ENCODE peak calls at places on chromosome 1, in five cellular contexts. Z is psoas muscle, V is A549, K is pancreas, C is adrenal gland. B is an unnamed sample. For H3K4me1, the result is how much of the 10 kb centered on the place peaks cover.

GRCh38 chr1:66388918-66389317 is 145.0 kb upstream of the SGIP1 start:
- DNase-seq in Z (no peak), V (no peak), K (no peak), C (no peak), B (no peak)

GRCh38 chr1:200980452-200980772 is 43.1 kb downstream of the KIF21B start:
- DNase-seq in Z (no peak), V (no peak), K (no peak), C (no peak), B (no peak)

GRCh38 chr1:24379733-24380315 is 33.8 kb downstream of the STPG1 start:
- DNase-seq in Z (no peak), V (no peak), K (no peak), C (no peak), B (no peak)

GRCh38 chr1:166855558-166855957 is 16.3 kb downstream of the POGK start:
- DNase-seq in Z (no peak), V (no peak), K (no peak), C (no peak), B (no peak)

GRCh38 chr1:165898837-165899236 is 71.4 kb downstream of the UCK2 start:
- DNase-seq in Z (no peak), V (no peak), K (no peak), C (no peak), B (peak)

GRCh38 chr1:89525169-89525855 is 683 bp downstream of the LRRC8B start:
- DNase-seq in Z (peak), V (peak), K (peak), C (no peak), B (peak)

GRCh38 chr1:116389013-116389412 is 16.0 kb downstream of the ATP1A1 start:
- DNase-seq in Z (no peak), V (no peak), K (no peak), C (no peak), B (no peak)

GRCh38 chr1:110336300-110337039 is 2.7 kb upstream of the RBM15 start:
- DNase-seq in Z (no peak), V (no peak), K (no peak), C (peak), B (no peak)

GRCh38 chr1:169949139-169949538 is 55.4 kb upstream of the SCYL3 start:
- DNase-seq in Z (no peak), V (no peak), K (no peak), C (no peak), B (no peak)

GRCh38 chr1:89889336-89889640 is 68.5 kb downstream of the LRRC8D start:
- DNase-seq in Z (no peak), V (no peak), K (no peak), C (no peak), B (no peak)

GRCh38 chr1:214853340-214853739 is 229.2 kb upstream of the KCNK2 start:
- DNase-seq in Z (no peak), V (no peak), K (no peak), C (no peak), B (no peak)

GRCh38 chr1:3194760-3195479 is 125.9 kb downstream of the PRDM16 start:
- DNase-seq in Z (no peak), V (no peak), K (no peak), C (no peak), B (no peak)

GRCh38 chr1:33261344-33261743 is 5.1 kb downstream of the ZNF362 start:
- DNase-seq in Z (no peak), V (no peak), K (no peak), C (peak), B (no peak)

GRCh38 chr1:235919127-235919796 is 52.6 kb upstream of the LYST start:
- DNase-seq in Z (no peak), V (no peak), K (no peak), C (no peak), B (no peak)

GRCh38 chr1:13582713-13583443 is 754 bp upstream of the PDPN start:
- DNase-seq in Z (no peak), V (no peak), K (no peak), C (no peak), B (no peak)

GRCh38 chr1:7578206-7578605 is 192.9 kb upstream of the VAMP3 start:
- DNase-seq in Z (peak), V (no peak), K (peak), C (no peak), B (no peak)

GRCh38 chr1:109850827-109851226 is 59.8 kb upstream of the CSF1 start:
- DNase-seq in Z (no peak), V (no peak), K (no peak), C (no peak), B (no peak)

GRCh38 chr1:57061369-57061768 is 95.6 kb upstream of the C8B start:
- DNase-seq in Z (no peak), V (no peak), K (no peak), C (no peak), B (no peak)

GRCh38 chr1:246947255-246947654 is 15.5 kb upstream of the AHCTF1 start:
- DNase-seq in Z (peak), V (no peak), K (no peak), C (peak), B (peak)

GRCh38 chr1:184929711-184930202 is 44.6 kb downstream of the NIBAN1 start:
- DNase-seq in Z (no peak), V (no peak), K (no peak), C (no peak), B (no peak)

GRCh38 chr1:56406821-56407220 is 172.5 kb downstream of the PLPP3 start:
- DNase-seq in Z (no peak), V (no peak), K (no peak), C (no peak), B (no peak)

GRCh38 chr1:89271616-89272015 is 1.0 kb downstream of the GBP5 start:
- DNase-seq in Z (no peak), V (no peak), K (no peak), C (no peak), B (no peak)

GRCh38 chr1:201141418-201141817 is 12.9 kb downstream of the TMEM9 start:
- DNase-seq in Z (no peak), V (no peak), K (no peak), C (no peak), B (no peak)

GRCh38 chr1:228011721-228012311 is 5.0 kb downstream of the WNT3A start:
- DNase-seq in Z (no peak), V (no peak), K (no peak), C (peak), B (peak)

DNA sequence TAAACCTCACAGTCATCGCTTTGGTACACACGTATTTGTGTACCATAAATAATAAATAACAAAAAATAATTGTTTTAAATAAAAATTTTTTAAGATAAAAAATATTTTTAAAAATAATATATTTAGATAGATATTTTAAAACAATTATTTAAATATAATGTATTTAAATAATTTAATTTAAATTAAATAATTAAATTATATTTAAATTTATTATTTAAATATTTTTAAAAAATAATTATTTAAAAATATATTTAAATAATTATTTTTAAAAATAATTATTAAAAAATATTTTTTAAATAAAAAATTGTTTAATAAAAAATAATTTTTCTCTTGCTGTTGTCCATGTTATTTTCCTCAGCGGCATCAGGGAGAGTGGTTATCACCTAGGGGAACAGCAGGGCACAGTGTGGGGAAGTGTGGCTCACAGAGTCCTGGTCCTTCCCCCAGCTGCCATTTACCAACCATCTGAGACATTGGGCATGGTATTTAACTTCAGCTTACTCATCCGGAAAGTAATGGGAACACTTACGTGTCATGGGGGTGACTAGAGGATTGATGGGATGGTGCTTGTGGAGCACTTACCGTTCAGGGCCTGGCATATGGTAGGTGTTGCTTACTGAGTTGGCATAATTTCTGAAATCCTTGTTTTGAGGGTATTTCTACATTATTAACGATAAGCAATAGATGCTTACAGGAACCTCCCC is 92.9 kb upstream of the TSPAN2 start:
- DNase-seq in Z (no peak), V (no peak), K (no peak), C (no peak), B (no peak)
- H3K4me1 ChIP-seq in Z (under half), V (under half), K (under half), C (under half), B (under half)

GRCh38 chr1:224906340-224906739 is 23.1 kb upstream of the DNAH14 start:
- DNase-seq in Z (no peak), V (no peak), K (no peak), C (no peak), B (no peak)
- H3K4me1 ChIP-seq in Z (under half), V (under half), K (under half), C (under half), B (under half)

GRCh38 chr1:26697978-26698849 is 2.4 kb downstream of the ARID1A start:
- DNase-seq in Z (peak), V (peak), K (peak), C (peak), B (no peak)
- H3K4me1 ChIP-seq in Z (half or more), V (half or more), K (under half), C (half or more), B (under half)

GRCh38 chr1:156747737-156748669 is 3.5 kb downstream of the HDGF start:
- DNase-seq in Z (no peak), V (no peak), K (no peak), C (peak), B (no peak)

GRCh38 chr1:156748670-156749428 is 2.6 kb downstream of the HDGF start:
- DNase-seq in Z (peak), V (no peak), K (peak), C (peak), B (peak)

GRCh38 chr1:156750932-156751723 is at the start of gene HDGF:
- DNase-seq in Z (peak), V (no peak), K (peak), C (peak), B (peak)

GRCh38 chr1:156750191-156750931 is 1.1 kb downstream of the HDGF start:
- DNase-seq in Z (no peak), V (no peak), K (peak), C (peak), B (peak)

GRCh38 chr1:156749429-156750118 is 1.9 kb downstream of the HDGF start:
- DNase-seq in Z (no peak), V (no peak), K (no peak), C (no peak), B (no peak)
- H3K4me1 ChIP-seq in Z (half or more), V (half or more), K (under half), C (half or more), B (under half)

GRCh38 chr1:94101613-94101940 is 19.4 kb downstream of the ABCA4 start:
- DNase-seq in Z (no peak), V (no peak), K (no peak), C (no peak), B (no peak)
- H3K4me1 ChIP-seq in Z (under half), V (under half), K (under half), C (under half), B (under half)

GRCh38 chr1:212962509-212962908 is 12.2 kb downstream of the VASH2 start:
- DNase-seq in Z (no peak), V (no peak), K (no peak), C (no peak), B (no peak)

GRCh38 chr1:212966619-212967018 is 16.3 kb downstream of the VASH2 start:
- DNase-seq in Z (no peak), V (no peak), K (no peak), C (no peak), B (no peak)

GRCh38 chr1:212960932-212961331 is 10.6 kb downstream of the VASH2 start:
- DNase-seq in Z (no peak), V (no peak), K (no peak), C (no peak), B (no peak)

GRCh38 chr1:212967767-212968166 is 17.4 kb downstream of the VASH2 start:
- DNase-seq in Z (no peak), V (peak), K (no peak), C (no peak), B (no peak)

GRCh38 chr1:212964102-212964501 is 13.8 kb downstream of the VASH2 start:
- DNase-seq in Z (no peak), V (no peak), K (no peak), C (no peak), B (no peak)
- H3K4me1 ChIP-seq in Z (under half), V (under half), K (under half), C (under half), B (under half)

GRCh38 chr1:224500802-224501201 is 66.2 kb upstream of the WDR26 start:
- DNase-seq in Z (no peak), V (no peak), K (no peak), C (no peak), B (no peak)
- H3K4me1 ChIP-seq in Z (under half), V (under half), K (under half), C (under half), B (under half)

DNA sequence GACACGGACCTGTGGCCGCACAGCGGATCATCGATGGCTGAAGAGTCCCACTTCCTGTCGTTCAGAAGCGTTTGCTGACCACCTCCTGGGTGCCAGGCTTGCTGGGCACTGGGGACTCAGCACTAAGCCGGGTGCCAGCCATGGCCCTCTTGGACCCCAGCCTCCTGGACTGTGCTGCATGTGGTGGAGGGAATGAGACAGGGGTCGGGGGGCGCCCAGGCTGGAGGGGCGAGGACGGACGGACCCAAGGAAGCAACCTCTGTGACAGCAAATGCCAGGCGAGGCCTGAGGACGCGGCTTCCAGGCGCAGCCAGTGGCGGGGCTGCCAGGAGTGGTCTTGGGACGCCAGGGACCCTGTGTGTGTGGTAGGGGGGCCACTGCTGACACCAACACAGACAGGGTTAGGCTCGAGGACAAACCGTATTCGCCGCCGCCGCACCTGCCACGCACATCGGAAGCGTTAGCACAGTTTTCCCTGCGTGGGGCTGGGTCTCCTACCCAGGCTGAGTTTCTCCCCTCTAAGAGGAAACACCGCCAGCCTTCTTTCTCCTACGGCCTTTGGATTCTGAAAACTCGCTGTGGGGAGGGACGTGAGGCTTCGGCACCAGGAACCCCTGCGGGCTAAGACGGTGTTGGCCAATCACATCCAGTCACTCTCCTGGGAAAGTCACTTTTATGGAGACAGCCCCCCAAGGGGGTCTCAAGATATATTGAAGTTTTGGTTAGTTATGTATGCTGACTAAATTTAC is 3.1 kb upstream of the MXRA8 start:
- DNase-seq in Z (peak), V (no peak), K (peak), C (no peak), B (no peak)
- H3K4me1 ChIP-seq in Z (under half), V (under half), K (under half), C (under half), B (under half)

DNA sequence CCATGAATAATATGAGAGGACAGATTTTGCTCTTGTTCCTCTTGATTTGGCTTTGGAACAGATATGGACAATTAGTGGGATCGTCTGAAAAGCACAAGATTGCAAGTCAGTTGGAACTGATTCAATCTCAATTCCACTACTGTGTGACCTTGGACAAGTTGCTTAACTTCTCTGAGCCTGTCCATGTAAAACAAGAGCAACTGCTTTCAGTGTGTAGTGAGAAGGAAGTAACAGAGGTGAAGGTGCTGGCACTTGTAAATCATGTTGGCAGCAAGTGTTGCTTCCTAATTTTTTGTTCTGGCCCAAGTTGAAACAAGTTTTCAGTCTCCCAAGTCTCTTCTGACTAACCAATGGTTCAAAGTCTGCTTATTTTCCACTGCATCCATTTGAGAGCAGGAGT is 15.3 kb downstream of the INKA2 start:
- DNase-seq in Z (no peak), V (no peak), K (no peak), C (no peak), B (no peak)
- H3K4me1 ChIP-seq in Z (half or more), V (under half), K (under half), C (under half), B (under half)